ENCODE peak calls at places on chromosome 5, in four cellular contexts. N, T, X and U are unnamed samples.

GRCh38 chr5:9456435-9457042 is 89.3 kb downstream of the SEMA5A start:
- DNase-seq in N (no peak), X (peak), T (no peak), U (no peak)

GRCh38 chr5:120388016-120388781 is 75.9 kb upstream of the PRR16 start:
- DNase-seq in X (peak), N (no peak), T (no peak), U (no peak)

GRCh38 chr5:155085282-155085990 is 71.9 kb downstream of the KIF4B start:
- DNase-seq in X (no peak), N (no peak), T (no peak), U (no peak)

GRCh38 chr5:1805736-1806135 is 4.5 kb downstream of the NDUFS6 start:
- DNase-seq in T (no peak), N (no peak), X (no peak), U (no peak)

GRCh38 chr5:67301285-67301904 is 104.8 kb upstream of the CD180 start:
- DNase-seq in N (peak), T (no peak), X (peak), U (no peak)

GRCh38 chr5:41843456-41844112 is 26.6 kb downstream of the OXCT1 start:
- DNase-seq in X (peak), T (no peak), N (no peak), U (peak)

GRCh38 chr5:23631283-23632045 is 124.1 kb downstream of the PRDM9 start:
- DNase-seq in X (peak), N (no peak), T (no peak), U (no peak)

GRCh38 chr5:64690417-64691151 is at the start of gene SHISAL2B:
- DNase-seq in N (no peak), X (peak), T (peak), U (no peak)

GRCh38 chr5:122120957-122121356 is 8.4 kb upstream of the ZNF474 start:
- DNase-seq in X (peak), T (no peak), N (no peak), U (no peak)

GRCh38 chr5:171495122-171495700 is 75.8 kb downstream of the FGF18 start:
- DNase-seq in N (no peak), T (no peak), X (no peak), U (no peak)

GRCh38 chr5:151661968-151662732 is 24.6 kb downstream of the SPARC start:
- DNase-seq in N (no peak), T (no peak), X (no peak), U (peak)

GRCh38 chr5:125655156-125655555 is 768.1 kb upstream of the GRAMD2B start:
- DNase-seq in N (no peak), X (no peak), T (no peak), U (no peak)

GRCh38 chr5:7762267-7762666 is 88.7 kb downstream of the CFAP90 start:
- DNase-seq in T (no peak), N (no peak), X (no peak), U (no peak)

GRCh38 chr5:139226131-139226530 is 28.0 kb upstream of the SIL1 start:
- DNase-seq in N (no peak), T (no peak), X (no peak), U (no peak)

GRCh38 chr5:147956842-147957223 is 50.5 kb upstream of the C5orf46 start:
- DNase-seq in N (no peak), X (no peak), T (no peak), U (no peak)

GRCh38 chr5:157471709-157472108 is 11.7 kb downstream of the NIPAL4 start:
- DNase-seq in X (peak), T (no peak), N (no peak), U (no peak)

GRCh38 chr5:38845555-38846378 is at the start of gene OSMR:
- DNase-seq in X (peak), N (peak), T (peak), U (no peak)

GRCh38 chr5:33837301-33837700 is 54.5 kb downstream of the ADAMTS12 start:
- DNase-seq in N (no peak), X (no peak), T (no peak), U (no peak)

GRCh38 chr5:151205411-151205810 is 18.5 kb downstream of the CCDC69 start:
- DNase-seq in X (no peak), N (peak), T (peak), U (no peak)

GRCh38 chr5:153900703-153901395 is 137.9 kb downstream of the FAM114A2 start:
- DNase-seq in X (peak), N (no peak), T (no peak), U (no peak)

GRCh38 chr5:124948062-124948753 is 201.8 kb upstream of the ZNF608 start:
- DNase-seq in N (no peak), X (no peak), T (no peak), U (no peak)

GRCh38 chr5:9430306-9430705 is 115.6 kb downstream of the SEMA5A start:
- DNase-seq in T (no peak), N (no peak), X (no peak), U (no peak)

GRCh38 chr5:174750720-174751119 is 26.3 kb downstream of the MSX2 start:
- DNase-seq in T (no peak), X (peak), N (no peak), U (no peak)

GRCh38 chr5:5409151-5409810 is 13.2 kb upstream of the ICE1 start:
- DNase-seq in X (peak), N (no peak), T (no peak), U (no peak)

GRCh38 chr5:42719034-42719433 is 37.6 kb upstream of the CCDC152 start:
- DNase-seq in N (no peak), T (no peak), X (peak), U (no peak)

GRCh38 chr5:58497956-58498942 is 7.0 kb downstream of the GAPT start:
- DNase-seq in T (no peak), X (peak), N (no peak), U (no peak)

GRCh38 chr5:48192-48591 is 43.8 kb upstream of the PLEKHG4B start:
- DNase-seq in X (no peak), N (no peak), T (no peak), U (no peak)

GRCh38 chr5:42995152-42995751 is 44.9 kb downstream of the ANXA2R start:
- DNase-seq in T (no peak), N (no peak), X (peak), U (no peak)

GRCh38 chr5:11904270-11904906 is at the start of gene CTNND2:
- DNase-seq in N (no peak), X (peak), T (peak), U (no peak)

GRCh38 chr5:120552638-120553037 is 88.5 kb downstream of the PRR16 start:
- DNase-seq in X (peak), T (no peak), N (no peak), U (no peak)

GRCh38 chr5:12141496-12141895 is 237.2 kb upstream of the CTNND2 start:
- DNase-seq in N (no peak), X (no peak), T (no peak), U (no peak)

GRCh38 chr5:2904956-2905355 is 153.5 kb upstream of the IRX2 start:
- DNase-seq in T (no peak), N (peak), X (no peak), U (no peak)